ENCODE peak calls at places on chromosome 12, in nine cellular contexts. C is occipital lobe; V is ureter; K is OCI-LY7; H is activated naive CD4-positive, alpha-beta T cell; F is left ventricle myocardium superior; A is AG09309; P is EL; T is Calu3. S is an unnamed sample.

GRCh38 chr12:53495903-53496751 is 3.1 kb downstream of the MAP3K12 start:
- DNase-seq in F (peak; percentile 68), A (no peak), K (no peak), V (no peak), P (peak; percentile 87), T (no peak), C (no peak), H (no peak), S (no peak)

GRCh38 chr12:120932956-120933526 is 28.9 kb upstream of the SPPL3 start:
- DNase-seq in F (no peak), T (no peak), V (no peak), K (no peak), P (no peak), A (no peak), C (no peak), H (no peak), S (no peak)

GRCh38 chr12:1933342-1933992 is 15.0 kb upstream of the CACNA2D4 start:
- DNase-seq in H (no peak), K (peak; percentile 27), V (peak; percentile 31), A (no peak), F (no peak), C (no peak), T (no peak), P (no peak), S (peak; percentile 63)

GRCh38 chr12:3218150-3218845 is 141.1 kb downstream of the TSPAN9 start:
- DNase-seq in T (no peak), A (peak; percentile 46), K (peak; percentile 55), H (no peak), F (peak; percentile 91), V (peak; percentile 82), P (peak; percentile 75), C (peak; percentile 38), S (no peak)

GRCh38 chr12:68476786-68477185 is 133.9 kb upstream of the RAP1B start:
- DNase-seq in A (no peak), F (no peak), K (no peak), H (no peak), V (no peak), T (no peak), P (no peak), C (no peak), S (no peak)

GRCh38 chr12:121819212-121819949 is 15.6 kb downstream of the SETD1B start:
- DNase-seq in F (no peak), T (no peak), K (no peak), P (no peak), C (no peak), V (no peak), H (no peak), A (no peak), S (no peak)

GRCh38 chr12:116264525-116265070 is 12.9 kb downstream of the MED13L start:
- DNase-seq in C (no peak), H (no peak), F (no peak), K (no peak), T (no peak), A (no peak), V (no peak), P (no peak), S (no peak)

GRCh38 chr12:48000878-48001321 is 3.4 kb downstream of the COL2A1 start:
- DNase-seq in F (no peak), A (peak; percentile 16), H (no peak), T (peak; percentile 8), V (no peak), C (no peak), K (no peak), P (peak; percentile 61), S (no peak)

GRCh38 chr12:69821441-69822204 is 3.4 kb upstream of the MYRFL start:
- DNase-seq in H (no peak), P (peak; percentile 86), K (no peak), T (peak; percentile 79), F (no peak), A (peak; percentile 1), C (no peak), V (no peak), S (no peak)

GRCh38 chr12:104456950-104457745 is 400 bp downstream of the CHST11 start:
- DNase-seq in T (peak; percentile 64), K (peak; percentile 80), V (peak; percentile 64), F (peak; percentile 68), P (peak; percentile 78), C (peak; percentile 43), H (peak; percentile 34), A (no peak), S (peak; percentile 77)

GRCh38 chr12:108779998-108780688 is 48.8 kb upstream of the CORO1C start:
- DNase-seq in C (no peak), H (no peak), P (no peak), A (no peak), F (peak; percentile 33), T (no peak), K (no peak), V (no peak), S (no peak)